ENCODE peak calls at places on chromosomes 6 and 20, in eight cellular contexts. T is tibial nerve, M is Panc1, Y is dorsolateral prefrontal cortex, D is AG04450, G is brain microvascular endothelial cell, R is GM10248, U is mucosa of descending colon. K is an unnamed sample.
A peak's percentile ranks its signal among the peaks of the same experiment; 100 is the strongest.

GRCh38 chr6:63731946-63732735 is 96.5 kb downstream of the PHF3 start:
- DNase-seq in G (peak; percentile 20), R (no peak), T (no peak), U (no peak), D (no peak), M (no peak), Y (no peak), K (no peak)

GRCh38 chr6:33595001-33595846 is 15.1 kb upstream of the BAK1 start:
- DNase-seq in D (no peak), M (no peak), R (no peak), T (no peak), U (peak; percentile 35), G (no peak), Y (no peak), K (no peak)

GRCh38 chr6:43275782-43276179 is 22.3 kb upstream of the SLC22A7 start:
- DNase-seq in T (no peak), D (no peak), G (no peak), Y (no peak), M (no peak), R (no peak), U (peak; percentile 53), K (no peak)

GRCh38 chr6:93751969-93752368 is 332.6 kb upstream of the EPHA7 start:
- DNase-seq in G (peak; percentile 5), U (no peak), R (no peak), T (no peak), M (no peak), Y (no peak), D (no peak), K (no peak)

GRCh38 chr6:109453594-109454482 is 1.7 kb downstream of the MICAL1 start:
- DNase-seq in M (no peak), U (peak; percentile 62), G (no peak), D (no peak), Y (no peak), R (peak; percentile 15), T (no peak), K (no peak)

GRCh38 chr6:120681204-120681603 is 653.1 kb downstream of the TBC1D32 start:
- DNase-seq in M (no peak), D (no peak), T (no peak), U (no peak), R (no peak), Y (no peak), G (no peak), K (no peak)

GRCh38 chr6:73704260-73704659 is 8.3 kb downstream of the CD109 start:
- DNase-seq in G (peak; percentile 95), D (peak; percentile 94), Y (no peak), T (peak; percentile 23), M (peak; percentile 87), R (no peak), U (no peak), K (no peak)

GRCh38 chr6:1024587-1024986 is 287.3 kb upstream of the FOXQ1 start:
- DNase-seq in D (peak; percentile 67), U (no peak), M (no peak), G (peak; percentile 79), Y (no peak), T (no peak), R (no peak), K (no peak)

GRCh38 chr6:127015858-127016257 is 102.6 kb upstream of the RSPO3 start:
- DNase-seq in T (no peak), Y (no peak), R (no peak), U (no peak), D (no peak), M (no peak), G (no peak), K (no peak)

GRCh38 chr20:62990306-62990825 is 16.4 kb downstream of the BHLHE23 start:
- DNase-seq in Y (no peak), D (no peak), M (no peak), U (no peak), G (no peak), R (no peak), T (no peak), K (no peak)

GRCh38 chr20:3248167-3248992 is 9.4 kb upstream of the SLC4A11 start:
- DNase-seq in G (no peak), Y (no peak), D (no peak), T (no peak), R (no peak), U (no peak), M (no peak), K (no peak)

GRCh38 chr6:135084916-135085269 is 30.3 kb upstream of the HBS1L start:
- DNase-seq in D (no peak), T (no peak), M (no peak), U (no peak), G (no peak), Y (no peak), R (no peak), K (no peak)

DNA sequence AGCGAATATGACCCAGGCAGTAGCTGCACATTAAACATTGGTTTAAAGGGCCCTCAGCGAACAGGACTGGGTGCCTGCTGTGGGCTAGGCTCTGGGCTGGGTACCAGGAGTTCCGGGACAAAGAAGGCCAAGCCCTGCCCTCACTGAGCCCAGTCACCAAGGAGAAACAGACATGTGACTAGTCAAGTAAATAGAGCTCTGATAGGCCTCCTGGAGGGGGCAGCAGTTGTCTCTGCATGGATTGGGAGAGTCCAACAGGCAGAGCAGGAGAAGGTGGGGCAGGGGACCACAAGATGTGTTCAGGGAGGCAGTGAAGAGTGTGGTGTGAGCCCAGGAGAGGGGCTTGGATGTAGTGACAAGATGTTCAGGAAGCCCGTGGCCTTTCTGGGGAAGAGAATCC is 3.1 kb downstream of the HM13 start:
- DNase-seq in T (peak; percentile 49), G (peak; percentile 45), U (no peak), M (no peak), Y (no peak), D (no peak), R (no peak), K (no peak)
- TF ChIP-seq CTCF in T (no peak), G (peak; percentile 59), U (no peak), M (no peak), Y (no peak), D (peak; percentile 36), R (no peak), K (peak; percentile 21)

GRCh38 chr6:76992553-76992952 is 470.7 kb downstream of the HTR1B start:
- DNase-seq in T (no peak), Y (no peak), G (no peak), R (no peak), D (no peak), M (no peak), U (no peak), K (no peak)
- TF ChIP-seq CTCF in T (no peak), Y (no peak), G (no peak), R (no peak), D (no peak), M (no peak), U (no peak), K (no peak)

DNA sequence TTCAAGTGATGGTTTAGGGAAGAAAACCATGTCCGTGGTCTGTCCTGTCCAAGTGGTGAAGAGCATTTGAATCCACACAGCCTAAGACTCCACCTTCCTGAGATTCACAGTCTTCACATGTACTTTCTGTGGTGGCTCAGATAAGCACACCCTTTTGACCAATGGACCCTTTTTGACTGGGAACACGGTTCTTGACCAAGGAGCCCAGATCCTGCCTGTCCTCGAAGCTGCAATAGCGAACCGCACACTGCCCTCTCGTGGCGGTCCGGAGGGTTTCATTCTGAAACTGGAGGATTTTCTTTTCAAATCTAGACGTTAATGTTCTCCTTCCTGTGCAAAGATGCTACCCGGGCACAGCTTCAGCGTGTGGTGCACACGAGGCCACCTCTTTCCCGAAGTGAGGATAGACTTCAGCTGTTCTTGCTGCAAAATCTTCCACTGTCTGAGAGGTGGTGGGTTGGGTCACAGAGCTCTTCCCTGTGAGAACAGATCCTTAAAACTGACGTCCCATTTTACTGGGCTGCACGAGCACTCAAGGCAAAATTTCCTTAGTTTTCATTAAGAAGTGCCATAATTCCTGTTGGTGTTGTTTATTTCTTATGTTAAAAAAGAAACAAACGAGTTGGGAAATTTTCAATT is 90.5 kb downstream of the SYNJ2 start:
- DNase-seq in T (peak; percentile 62), G (peak; percentile 66), M (no peak), R (peak; percentile 85), D (peak; percentile 58), Y (peak; percentile 76), U (no peak), K (peak; percentile 71)
- TF ChIP-seq CTCF in T (peak; percentile 76), G (peak; percentile 84), M (peak; percentile 91), R (peak; percentile 81), D (peak; percentile 86), Y (peak; percentile 92), U (peak; percentile 69), K (peak; percentile 90)

GRCh38 chr6:27183082-27183832 is 64.2 kb upstream of the PRSS16 start:
- DNase-seq in M (no peak), T (no peak), U (no peak), Y (no peak), R (no peak), G (no peak), D (no peak), K (no peak)
- TF ChIP-seq CTCF in M (no peak), T (no peak), U (no peak), Y (no peak), R (no peak), G (no peak), D (no peak), K (no peak)

GRCh38 chr6:8888468-8888867 is 453.1 kb upstream of the SLC35B3 start:
- DNase-seq in U (no peak), M (no peak), T (no peak), G (no peak), D (no peak), R (peak; percentile 9), Y (no peak), K (no peak)
- TF ChIP-seq CTCF in U (no peak), M (peak; percentile 75), T (no peak), G (peak; percentile 16), D (no peak), R (no peak), Y (no peak), K (peak; percentile 72)

K was measured in CD14-positive monocyte.